ENCODE peak calls at places on chromosome 7, in seven cellular contexts. One of them, this sample, is unnamed. For H3K27me3, the result is how much of the 10 kb centered on the place peaks cover.

GRCh38 chr7:28686418-28686800 is 271.7 kb downstream of the TRIL start:
- DNase-seq in neural progenitor cell: peak
- DNase-seq in MM.1S: no peak
- DNase-seq in cardiac muscle cell: peak
- DNase-seq in upper lobe of right lung: no peak
- DNase-seq in dorsolateral prefrontal cortex: no peak
- DNase-seq in DND-41: no peak
- DNase-seq in this sample: no peak

GRCh38 chr7:106841896-106842390 is 23.1 kb upstream of the PIK3CG start:
- DNase-seq in neural progenitor cell: peak
- DNase-seq in MM.1S: no peak
- DNase-seq in cardiac muscle cell: no peak
- DNase-seq in upper lobe of right lung: no peak
- DNase-seq in dorsolateral prefrontal cortex: no peak
- DNase-seq in DND-41: no peak
- DNase-seq in this sample: no peak

GRCh38 chr7:5396999-5397656 is 26.5 kb downstream of the TNRC18 start:
- DNase-seq in neural progenitor cell: no peak
- DNase-seq in MM.1S: peak
- DNase-seq in cardiac muscle cell: no peak
- DNase-seq in upper lobe of right lung: peak
- DNase-seq in dorsolateral prefrontal cortex: peak
- DNase-seq in DND-41: peak
- DNase-seq in this sample: peak

GRCh38 chr7:2601065-2601464 is 30.7 kb upstream of the TTYH3 start:
- DNase-seq in neural progenitor cell: peak
- DNase-seq in MM.1S: no peak
- DNase-seq in cardiac muscle cell: no peak
- DNase-seq in upper lobe of right lung: no peak
- DNase-seq in dorsolateral prefrontal cortex: no peak
- DNase-seq in DND-41: no peak
- DNase-seq in this sample: no peak

GRCh38 chr7:27420702-27421101 is 178.1 kb downstream of the EVX1 start:
- DNase-seq in neural progenitor cell: no peak
- DNase-seq in MM.1S: no peak
- DNase-seq in cardiac muscle cell: no peak
- DNase-seq in upper lobe of right lung: no peak
- DNase-seq in dorsolateral prefrontal cortex: no peak
- DNase-seq in DND-41: no peak
- DNase-seq in this sample: no peak

GRCh38 chr7:16062269-16062668 is 359.1 kb downstream of the CRPPA start:
- DNase-seq in neural progenitor cell: no peak
- DNase-seq in MM.1S: no peak
- DNase-seq in cardiac muscle cell: no peak
- DNase-seq in upper lobe of right lung: no peak
- DNase-seq in dorsolateral prefrontal cortex: no peak
- DNase-seq in DND-41: no peak
- DNase-seq in this sample: no peak

GRCh38 chr7:128703605-128704004 is 31.5 kb downstream of the GARIN1A start:
- DNase-seq in neural progenitor cell: no peak
- DNase-seq in MM.1S: no peak
- DNase-seq in cardiac muscle cell: no peak
- DNase-seq in upper lobe of right lung: no peak
- DNase-seq in dorsolateral prefrontal cortex: no peak
- DNase-seq in DND-41: no peak
- DNase-seq in this sample: no peak

GRCh38 chr7:83934118-83934734 is 260.4 kb downstream of the SEMA3A start:
- DNase-seq in neural progenitor cell: no peak
- DNase-seq in MM.1S: peak
- DNase-seq in cardiac muscle cell: no peak
- DNase-seq in upper lobe of right lung: no peak
- DNase-seq in dorsolateral prefrontal cortex: no peak
- DNase-seq in DND-41: no peak
- DNase-seq in this sample: no peak

GRCh38 chr7:108046952-108047506 is 44.1 kb upstream of the LAMB1 start:
- DNase-seq in neural progenitor cell: no peak
- DNase-seq in MM.1S: no peak
- DNase-seq in cardiac muscle cell: no peak
- DNase-seq in upper lobe of right lung: no peak
- DNase-seq in dorsolateral prefrontal cortex: no peak
- DNase-seq in DND-41: no peak
- DNase-seq in this sample: no peak

GRCh38 chr7:80478683-80479082 is 33.2 kb downstream of the GNAT3 start:
- DNase-seq in neural progenitor cell: no peak
- DNase-seq in MM.1S: no peak
- DNase-seq in cardiac muscle cell: no peak
- DNase-seq in upper lobe of right lung: no peak
- DNase-seq in dorsolateral prefrontal cortex: no peak
- DNase-seq in DND-41: no peak
- DNase-seq in this sample: no peak

GRCh38 chr7:131649003-131649541 is 92.6 kb upstream of the PODXL start:
- DNase-seq in neural progenitor cell: peak
- DNase-seq in MM.1S: no peak
- DNase-seq in cardiac muscle cell: peak
- DNase-seq in upper lobe of right lung: no peak
- DNase-seq in dorsolateral prefrontal cortex: no peak
- DNase-seq in DND-41: no peak
- DNase-seq in this sample: no peak

GRCh38 chr7:26664735-26665420 is 199.5 kb downstream of the SKAP2 start:
- DNase-seq in neural progenitor cell: no peak
- DNase-seq in MM.1S: peak
- DNase-seq in cardiac muscle cell: no peak
- DNase-seq in upper lobe of right lung: no peak
- DNase-seq in dorsolateral prefrontal cortex: no peak
- DNase-seq in DND-41: peak
- DNase-seq in this sample: no peak

GRCh38 chr7:27122075-27122910 is 8.3 kb downstream of the HOXA4 start:
- DNase-seq in neural progenitor cell: no peak
- DNase-seq in MM.1S: no peak
- DNase-seq in cardiac muscle cell: no peak
- DNase-seq in upper lobe of right lung: no peak
- DNase-seq in dorsolateral prefrontal cortex: no peak
- DNase-seq in DND-41: no peak
- DNase-seq in this sample: no peak

GRCh38 chr7:51340029-51340838 is 23.6 kb upstream of the COBL start:
- DNase-seq in neural progenitor cell: no peak
- DNase-seq in MM.1S: no peak
- DNase-seq in cardiac muscle cell: no peak
- DNase-seq in upper lobe of right lung: no peak
- DNase-seq in dorsolateral prefrontal cortex: no peak
- DNase-seq in DND-41: no peak
- DNase-seq in this sample: no peak

GRCh38 chr7:116671681-116672595 is at the start of gene MET:
- DNase-seq in neural progenitor cell: peak
- DNase-seq in MM.1S: peak
- DNase-seq in cardiac muscle cell: peak
- DNase-seq in upper lobe of right lung: peak
- DNase-seq in dorsolateral prefrontal cortex: peak
- DNase-seq in DND-41: no peak
- DNase-seq in this sample: no peak

GRCh38 chr7:26574476-26574875 is 282.8 kb downstream of the SNX10 start:
- DNase-seq in neural progenitor cell: no peak
- DNase-seq in MM.1S: no peak
- DNase-seq in cardiac muscle cell: no peak
- DNase-seq in upper lobe of right lung: no peak
- DNase-seq in dorsolateral prefrontal cortex: no peak
- DNase-seq in DND-41: no peak
- DNase-seq in this sample: no peak

GRCh38 chr7:136966825-136967224 is 98.4 kb downstream of the CHRM2 start:
- DNase-seq in neural progenitor cell: no peak
- DNase-seq in MM.1S: no peak
- DNase-seq in cardiac muscle cell: no peak
- DNase-seq in upper lobe of right lung: no peak
- DNase-seq in dorsolateral prefrontal cortex: no peak
- DNase-seq in DND-41: no peak
- DNase-seq in this sample: no peak

DNA sequence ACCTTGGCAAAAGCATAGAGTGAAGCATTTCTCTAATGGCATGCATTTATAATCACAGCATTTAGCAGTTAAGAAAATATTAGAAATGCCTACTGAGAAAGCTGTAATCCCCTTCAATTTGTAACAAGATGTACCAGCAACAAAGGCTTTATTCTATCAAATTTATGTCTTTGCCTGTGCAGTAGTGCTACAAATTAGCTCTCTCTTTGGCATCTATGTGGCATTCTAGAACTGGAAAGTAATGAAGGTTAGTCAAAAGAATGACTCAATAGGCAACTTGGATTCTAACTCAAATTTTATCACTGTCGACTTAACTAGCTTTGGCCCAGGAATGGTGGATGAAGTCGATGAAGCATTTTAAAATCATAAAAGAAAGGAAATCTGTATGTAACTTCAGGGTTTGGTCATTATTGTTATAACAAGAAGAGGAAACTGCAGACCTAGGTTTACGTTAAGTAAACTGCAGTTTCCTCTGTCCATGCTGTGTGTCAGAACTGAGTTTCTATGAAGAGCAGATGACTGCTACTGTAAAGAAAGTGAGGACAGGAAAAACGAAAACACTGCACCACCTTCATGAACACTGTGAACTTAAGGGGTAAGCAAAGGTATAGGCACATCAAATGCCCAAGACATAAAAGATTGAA is 140.0 kb downstream of the RAPGEF5 start:
- DNase-seq in neural progenitor cell: no peak
- DNase-seq in MM.1S: no peak
- DNase-seq in cardiac muscle cell: no peak
- DNase-seq in upper lobe of right lung: no peak
- DNase-seq in dorsolateral prefrontal cortex: no peak
- DNase-seq in DND-41: no peak
- DNase-seq in this sample: no peak
- H3K27ac ChIP-seq in neural progenitor cell: no peak
- H3K27ac ChIP-seq in MM.1S: no peak
- H3K27ac ChIP-seq in cardiac muscle cell: no peak
- H3K27ac ChIP-seq in upper lobe of right lung: peak
- H3K27ac ChIP-seq in dorsolateral prefrontal cortex: peak
- H3K27ac ChIP-seq in DND-41: no peak
- H3K27ac ChIP-seq in this sample: no peak

DNA sequence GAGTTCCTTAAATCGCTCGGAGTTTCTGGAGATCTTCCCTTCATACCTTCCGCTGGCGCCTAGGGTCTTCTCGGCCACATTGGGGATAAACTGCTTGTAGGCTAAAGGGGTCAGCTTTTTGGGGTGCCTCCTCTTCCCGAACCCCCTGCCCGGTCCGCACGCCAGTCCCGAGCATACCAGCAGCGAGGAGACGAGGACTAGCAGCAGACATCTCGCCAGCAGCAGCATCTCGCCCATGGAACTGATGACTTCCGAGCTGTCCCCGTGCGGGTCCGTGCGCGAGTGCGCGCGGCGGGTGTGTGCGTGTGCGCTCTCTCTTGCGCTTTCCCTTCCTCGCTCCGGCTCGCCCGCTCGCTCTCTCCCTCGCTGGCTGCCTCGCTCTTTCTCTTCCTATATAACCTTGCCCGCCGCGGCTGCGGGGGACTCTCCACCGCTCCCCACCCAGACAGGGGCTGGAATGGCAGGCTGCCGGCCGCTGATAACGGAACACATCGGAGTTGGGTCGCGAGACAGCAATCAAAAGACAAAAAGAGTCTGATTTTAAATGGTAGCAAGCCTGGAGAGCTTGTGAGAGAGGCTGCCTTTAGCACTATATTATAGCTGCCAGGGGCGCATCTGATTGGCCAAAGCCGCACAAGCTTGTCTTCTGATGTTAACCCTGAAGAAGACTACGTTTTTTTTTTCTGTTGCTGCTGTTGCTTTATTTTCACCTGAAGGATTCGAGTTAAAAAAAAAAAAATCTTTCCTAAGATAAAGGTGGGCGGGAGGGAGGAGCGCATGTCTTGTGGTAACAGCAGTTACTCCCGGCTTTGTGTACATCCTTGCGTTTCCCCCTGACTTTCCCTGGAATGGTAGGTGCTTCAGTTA is at the start of gene SHH:
- DNase-seq in neural progenitor cell: peak
- DNase-seq in MM.1S: peak
- DNase-seq in cardiac muscle cell: no peak
- DNase-seq in upper lobe of right lung: no peak
- DNase-seq in dorsolateral prefrontal cortex: no peak
- DNase-seq in DND-41: no peak
- DNase-seq in this sample: no peak
- H3K27me3 ChIP-seq in neural progenitor cell: half or more
- H3K27me3 ChIP-seq in MM.1S: half or more
- H3K27me3 ChIP-seq in cardiac muscle cell: half or more
- H3K27me3 ChIP-seq in upper lobe of right lung: half or more
- H3K27me3 ChIP-seq in dorsolateral prefrontal cortex: under half
- H3K27me3 ChIP-seq in DND-41: under half
- H3K27me3 ChIP-seq in this sample: half or more

DNA sequence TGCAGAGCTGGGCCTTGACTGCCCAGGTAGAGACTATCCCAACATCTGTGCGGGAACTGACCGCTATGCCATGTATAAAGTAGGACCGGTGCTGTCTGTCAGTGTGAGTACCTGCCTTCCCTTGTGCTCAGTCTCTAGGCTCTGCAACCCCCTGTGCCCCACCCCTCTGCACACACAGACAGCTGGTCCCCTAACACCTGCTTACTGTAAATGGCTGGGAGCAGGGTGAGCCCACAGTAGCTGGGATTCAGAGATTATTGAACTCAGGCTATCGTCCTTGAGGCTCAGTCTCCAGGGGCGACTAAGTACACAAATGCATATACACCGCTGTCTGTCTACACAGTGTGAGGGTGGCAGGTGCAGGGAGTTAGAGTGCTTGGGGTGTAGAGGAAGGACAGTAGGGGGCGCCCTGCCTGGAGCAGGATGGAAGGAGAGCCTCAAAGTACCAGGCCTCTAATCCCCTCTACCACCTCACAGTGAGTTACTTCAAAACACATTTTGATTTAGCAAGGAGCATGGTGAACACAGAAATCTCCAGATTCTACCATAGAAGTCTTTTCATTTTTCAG is 12.9 kb downstream of the UPP1 start:
- DNase-seq in neural progenitor cell: no peak
- DNase-seq in MM.1S: no peak
- DNase-seq in cardiac muscle cell: no peak
- DNase-seq in upper lobe of right lung: no peak
- DNase-seq in dorsolateral prefrontal cortex: no peak
- DNase-seq in DND-41: no peak
- DNase-seq in this sample: no peak
- TF ChIP-seq CTCF in neural progenitor cell: peak
- TF ChIP-seq CTCF in MM.1S: peak
- TF ChIP-seq CTCF in cardiac muscle cell: peak
- TF ChIP-seq CTCF in upper lobe of right lung: peak
- TF ChIP-seq CTCF in dorsolateral prefrontal cortex: no peak
- TF ChIP-seq CTCF in DND-41: peak
- TF ChIP-seq CTCF in this sample: peak

GRCh38 chr7:135666156-135666555 is 3.8 kb downstream of the STMP1 start:
- DNase-seq in neural progenitor cell: no peak
- DNase-seq in MM.1S: no peak
- DNase-seq in cardiac muscle cell: no peak
- DNase-seq in upper lobe of right lung: no peak
- DNase-seq in dorsolateral prefrontal cortex: no peak
- DNase-seq in DND-41: no peak
- DNase-seq in this sample: no peak
- H3K27ac ChIP-seq in neural progenitor cell: no peak
- H3K27ac ChIP-seq in MM.1S: no peak
- H3K27ac ChIP-seq in cardiac muscle cell: no peak
- H3K27ac ChIP-seq in upper lobe of right lung: no peak
- H3K27ac ChIP-seq in dorsolateral prefrontal cortex: no peak
- H3K27ac ChIP-seq in DND-41: no peak
- H3K27ac ChIP-seq in this sample: no peak

GRCh38 chr7:157667731-157668130 is 330.9 kb downstream of the DNAJB6 start:
- DNase-seq in neural progenitor cell: no peak
- DNase-seq in MM.1S: no peak
- DNase-seq in cardiac muscle cell: no peak
- DNase-seq in upper lobe of right lung: peak
- DNase-seq in dorsolateral prefrontal cortex: no peak
- DNase-seq in DND-41: no peak
- DNase-seq in this sample: no peak
- H3K27me3 ChIP-seq in neural progenitor cell: under half
- H3K27me3 ChIP-seq in MM.1S: half or more
- H3K27me3 ChIP-seq in cardiac muscle cell: under half
- H3K27me3 ChIP-seq in upper lobe of right lung: under half
- H3K27me3 ChIP-seq in dorsolateral prefrontal cortex: under half
- H3K27me3 ChIP-seq in DND-41: under half
- H3K27me3 ChIP-seq in this sample: under half

This sample was measured in CD4-positive, alpha-beta T cell.